ENCODE peak calls at places on chromosomes 7 and 10, in four cellular contexts. S is GM23338, F is RWPE2, L is neural crest cell. K is an unnamed sample.

GRCh38 chr7:138625084-138625848 is 75.9 kb downstream of the SVOPL start:
- DNase-seq in F (no peak), L (no peak), S (peak), K (no peak)

GRCh38 chr7:7369134-7369533 is 166.5 kb downstream of the COL28A1 start:
- DNase-seq in F (no peak), L (no peak), S (no peak), K (no peak)

GRCh38 chr7:17406756-17407155 is 108.3 kb downstream of the AHR start:
- DNase-seq in F (no peak), L (no peak), S (no peak), K (no peak)

GRCh38 chr7:47714669-47715607 is 133.0 kb upstream of the TNS3 start:
- DNase-seq in F (no peak), S (no peak), L (no peak), K (no peak)

GRCh38 chr7:8037151-8037550 is 68.6 kb downstream of the GLCCI1 start:
- DNase-seq in F (no peak), S (peak), L (no peak), K (no peak)

GRCh38 chr10:53702489-53702888 is 929.9 kb upstream of the MBL2 start:
- DNase-seq in S (no peak), L (no peak), F (no peak), K (no peak)

GRCh38 chr7:73557397-73558257 is at the start of gene BCL7B:
- DNase-seq in F (no peak), L (peak), S (peak), K (no peak)

GRCh38 chr7:7808156-7808555 is 89.7 kb upstream of the RPA3 start:
- DNase-seq in F (no peak), L (no peak), S (no peak), K (no peak)

GRCh38 chr7:71229201-71229600 is 97.3 kb downstream of the GALNT17 start:
- DNase-seq in S (no peak), L (no peak), F (no peak), K (no peak)

GRCh38 chr10:109191341-109191740 is 732.0 kb downstream of the XPNPEP1 start:
- DNase-seq in F (no peak), S (no peak), L (no peak), K (no peak)

GRCh38 chr10:21526184-21526951 is 886 bp upstream of the SKIDA1 start:
- DNase-seq in S (peak), F (peak), L (peak), K (peak)

GRCh38 chr10:69491611-69492010 is 40.3 kb downstream of the TSPAN15 start:
- DNase-seq in F (no peak), S (no peak), L (no peak), K (no peak)

GRCh38 chr7:139679731-139680594 is 97.8 kb downstream of the HIPK2 start:
- DNase-seq in F (no peak), L (no peak), S (no peak), K (no peak)

GRCh38 chr7:46315891-46316290 is 394.8 kb upstream of the IGFBP3 start:
- DNase-seq in S (no peak), F (no peak), L (no peak), K (no peak)

GRCh38 chr7:98116656-98117461 is 10.2 kb downstream of the LMTK2 start:
- DNase-seq in L (no peak), F (no peak), S (no peak), K (no peak)

DNA sequence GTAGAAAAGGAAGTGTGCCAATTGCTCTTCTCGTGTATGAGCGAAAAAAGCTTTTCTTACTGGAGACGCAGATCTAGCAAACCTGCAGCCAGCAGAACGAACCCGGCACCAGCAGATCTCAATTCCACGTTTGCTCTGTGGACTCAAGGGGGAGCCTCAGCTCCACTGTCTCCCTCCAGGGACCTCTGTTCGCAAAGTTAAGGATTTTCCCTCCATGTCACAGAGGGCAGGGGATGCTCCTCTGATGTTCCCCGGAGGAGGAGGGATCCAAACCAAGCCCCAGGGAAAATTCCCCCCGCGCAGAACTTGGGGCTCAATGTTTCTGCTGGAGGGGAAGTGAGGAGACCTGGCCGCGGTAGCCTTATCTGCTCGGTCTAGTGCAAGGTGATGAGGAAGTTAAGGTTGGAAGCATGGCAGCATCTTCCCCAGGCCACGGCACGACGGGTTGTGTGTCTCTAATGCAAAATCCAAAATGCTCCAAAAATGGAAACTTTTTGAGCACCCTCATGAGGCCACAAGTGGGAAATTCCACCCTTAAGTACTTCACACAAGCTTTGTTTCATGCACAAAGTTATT is 9.0 kb downstream of the IQCE start:
- DNase-seq in L (no peak), F (no peak), S (peak), K (no peak)
- TF ChIP-seq CTCF in L (peak), F (peak), S (peak), K (peak)

DNA sequence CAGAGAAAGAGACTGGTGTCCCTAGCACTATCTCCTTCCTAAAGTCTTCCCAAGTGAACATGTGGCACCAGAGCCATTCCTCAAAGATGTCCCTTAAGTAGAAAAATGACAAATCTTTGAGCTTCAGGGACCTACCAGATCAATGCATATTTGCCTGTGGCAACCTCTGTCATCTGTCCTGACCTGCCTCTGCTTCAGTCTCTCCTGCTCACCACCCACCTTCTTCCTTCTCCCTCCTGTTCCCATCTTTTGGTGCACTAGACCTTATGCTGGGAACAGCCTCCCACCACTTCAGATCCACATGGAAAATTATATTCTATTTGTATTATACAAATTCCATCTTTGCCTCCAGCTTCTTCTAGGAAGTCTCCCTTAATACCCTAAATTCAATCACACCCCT is 386.4 kb downstream of the PLXNA4 start:
- DNase-seq in S (no peak), L (no peak), F (no peak), K (no peak)
- TF ChIP-seq CTCF in S (no peak), L (no peak), F (no peak), K (no peak)

GRCh38 chr7:146966274-146966673 is 849.7 kb downstream of the CNTNAP2 start:
- DNase-seq in S (no peak), L (no peak), F (no peak), K (no peak)

GRCh38 chr7:146961617-146962016 is 845.0 kb downstream of the CNTNAP2 start:
- DNase-seq in F (no peak), L (no peak), S (no peak), K (no peak)

GRCh38 chr7:146956323-146956722 is 839.7 kb downstream of the CNTNAP2 start:
- DNase-seq in F (no peak), S (no peak), L (no peak), K (no peak)

GRCh38 chr7:146956853-146957252 is 840.3 kb downstream of the CNTNAP2 start:
- DNase-seq in S (no peak), L (no peak), F (no peak), K (no peak)

DNA sequence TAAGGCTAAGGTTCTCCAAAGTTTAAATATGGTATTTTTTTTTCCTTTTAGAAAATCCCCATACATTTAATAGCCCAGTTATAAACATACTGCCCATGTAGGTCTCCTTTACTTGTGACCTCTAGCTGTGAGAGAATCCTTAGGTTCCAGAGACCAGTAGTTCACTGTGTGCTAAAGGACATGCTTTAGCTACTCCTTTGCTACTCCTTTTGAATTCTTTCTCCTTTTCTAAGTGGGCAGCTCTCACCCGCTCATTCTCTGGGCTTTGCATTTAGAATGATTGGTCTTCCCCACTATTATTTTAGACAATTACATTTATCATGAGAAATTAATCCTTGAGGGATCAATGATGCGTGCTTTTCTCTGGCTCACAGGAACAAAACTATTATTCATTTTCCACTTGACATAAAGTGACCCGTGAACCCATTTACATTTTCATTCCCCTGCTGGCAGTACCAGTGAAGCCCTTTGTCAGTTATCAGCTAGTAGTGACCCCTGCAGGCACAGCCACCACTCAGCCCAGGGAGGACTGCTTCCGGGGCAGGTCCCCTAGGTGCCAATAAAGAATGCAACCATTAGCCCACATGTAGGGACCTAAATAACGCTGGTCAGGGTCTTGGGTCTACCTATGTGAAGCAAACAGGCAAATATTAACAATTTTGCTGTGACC is 844.3 kb downstream of the CNTNAP2 start:
- DNase-seq in S (peak), L (no peak), F (no peak), K (no peak)
- TF ChIP-seq CTCF in S (peak), L (no peak), F (no peak), K (peak)

GRCh38 chr10:86744067-86744725 is 12.2 kb upstream of the BMPR1A start:
- DNase-seq in L (no peak), F (no peak), S (no peak), K (no peak)
- TF ChIP-seq CTCF in L (no peak), F (no peak), S (no peak), K (no peak)

K was measured in chondrocyte.